ENCODE peak calls at places on chromosomes 7 and 10, in six cellular contexts. J is HCT116, G is H1, N is SK-N-SH, A is GM12878, I is K562. S is an unnamed sample.

GRCh38 chr10:283140-283479 is 147.9 kb downstream of the ZMYND11 start:
- DNase-seq in G (no peak), A (no peak), J (no peak), I (no peak), N (no peak), S (no peak)

GRCh38 chr7:116122972-116123595 is 87.3 kb upstream of the TES start:
- DNase-seq in G (no peak), I (no peak), N (peak), A (no peak), J (peak), S (peak)

GRCh38 chr7:73810991-73811360 is 19.8 kb upstream of the CLDN4 start:
- DNase-seq in J (no peak), I (no peak), G (no peak), A (no peak), N (peak), S (no peak)

GRCh38 chr10:79270471-79271246 is 76.6 kb upstream of the PPIF start:
- DNase-seq in N (peak), G (no peak), I (peak), J (no peak), A (no peak), S (no peak)

GRCh38 chr7:35828817-35829216 is 28.0 kb downstream of the SEPTIN7 start:
- DNase-seq in I (no peak), N (no peak), A (no peak), G (no peak), J (no peak), S (no peak)

GRCh38 chr10:121608669-121609190 is 10.5 kb upstream of the FGFR2 start:
- DNase-seq in I (peak), N (peak), A (no peak), G (no peak), J (peak), S (peak)

GRCh38 chr10:31142026-31142425 is 110.4 kb upstream of the ZNF438 start:
- DNase-seq in G (no peak), J (no peak), N (no peak), I (no peak), A (no peak), S (no peak)

GRCh38 chr7:141369422-141369821 is 181.8 kb upstream of the AGK start:
- DNase-seq in N (no peak), J (no peak), A (no peak), I (no peak), G (no peak), S (no peak)

GRCh38 chr7:111113263-111114017 is 22.5 kb downstream of the LRRN3 start:
- DNase-seq in J (no peak), G (no peak), N (no peak), A (no peak), I (no peak), S (no peak)

GRCh38 chr7:120996333-120996982 is 7.9 kb downstream of the CPED1 start:
- DNase-seq in G (no peak), N (no peak), A (no peak), J (no peak), I (no peak), S (no peak)

GRCh38 chr7:82530361-82530760 is 86.8 kb upstream of the CACNA2D1 start:
- DNase-seq in N (no peak), I (no peak), A (no peak), G (no peak), J (no peak), S (no peak)

GRCh38 chr10:7666253-7667023 is at the start of gene ITIH5:
- DNase-seq in G (no peak), N (peak), I (peak), A (no peak), J (no peak), S (no peak)

GRCh38 chr10:72283131-72283530 is 9.4 kb downstream of the DDIT4 start:
- DNase-seq in I (no peak), J (no peak), N (no peak), A (no peak), G (no peak), S (no peak)

GRCh38 chr7:78777844-78778243 is 675.6 kb downstream of the MAGI2 start:
- DNase-seq in J (no peak), N (no peak), I (no peak), A (no peak), G (no peak), S (no peak)

GRCh38 chr10:660980-661890 is 28.2 kb downstream of the DIP2C start:
- DNase-seq in N (no peak), G (no peak), A (no peak), J (no peak), I (no peak), S (no peak)

GRCh38 chr7:96407427-96407826 is 85.5 kb upstream of the SLC25A13 start:
- DNase-seq in N (no peak), I (no peak), A (no peak), J (no peak), G (no peak), S (no peak)

GRCh38 chr7:155590215-155591023 is 44.1 kb upstream of the CNPY1 start:
- DNase-seq in N (peak), A (no peak), J (no peak), I (peak), G (no peak), S (no peak)

GRCh38 chr10:103620891-103621777 is 127.6 kb downstream of the NEURL1 start:
- DNase-seq in A (no peak), J (no peak), I (no peak), G (no peak), N (no peak), S (no peak)

GRCh38 chr10:11225935-11226334 is 208.3 kb downstream of the CELF2 start:
- DNase-seq in I (peak), N (no peak), G (no peak), J (no peak), A (no peak), S (no peak)

GRCh38 chr10:94623572-94623971 is 60.0 kb upstream of the CYP2C18 start:
- DNase-seq in J (no peak), G (peak), A (no peak), I (no peak), N (no peak), S (no peak)

GRCh38 chr7:128410092-128410665 is 397 bp upstream of the IMPDH1 start:
- DNase-seq in G (no peak), I (peak), A (no peak), N (peak), J (peak), S (peak)

GRCh38 chr7:46109447-46109846 is 188.4 kb upstream of the IGFBP3 start:
- DNase-seq in J (no peak), N (no peak), A (no peak), I (no peak), G (no peak), S (no peak)

GRCh38 chr7:28953628-28954027 is 4.5 kb downstream of the TRIL start:
- DNase-seq in N (peak), G (no peak), J (no peak), A (no peak), I (no peak), S (no peak)

GRCh38 chr7:77753173-77753572 is 45.1 kb downstream of the TMEM60 start:
- DNase-seq in J (no peak), I (no peak), G (no peak), A (no peak), N (no peak), S (no peak)

GRCh38 chr7:98840604-98841508 is 29.0 kb downstream of the TMEM130 start:
- DNase-seq in A (no peak), N (no peak), J (no peak), I (no peak), G (no peak), S (no peak)

DNA sequence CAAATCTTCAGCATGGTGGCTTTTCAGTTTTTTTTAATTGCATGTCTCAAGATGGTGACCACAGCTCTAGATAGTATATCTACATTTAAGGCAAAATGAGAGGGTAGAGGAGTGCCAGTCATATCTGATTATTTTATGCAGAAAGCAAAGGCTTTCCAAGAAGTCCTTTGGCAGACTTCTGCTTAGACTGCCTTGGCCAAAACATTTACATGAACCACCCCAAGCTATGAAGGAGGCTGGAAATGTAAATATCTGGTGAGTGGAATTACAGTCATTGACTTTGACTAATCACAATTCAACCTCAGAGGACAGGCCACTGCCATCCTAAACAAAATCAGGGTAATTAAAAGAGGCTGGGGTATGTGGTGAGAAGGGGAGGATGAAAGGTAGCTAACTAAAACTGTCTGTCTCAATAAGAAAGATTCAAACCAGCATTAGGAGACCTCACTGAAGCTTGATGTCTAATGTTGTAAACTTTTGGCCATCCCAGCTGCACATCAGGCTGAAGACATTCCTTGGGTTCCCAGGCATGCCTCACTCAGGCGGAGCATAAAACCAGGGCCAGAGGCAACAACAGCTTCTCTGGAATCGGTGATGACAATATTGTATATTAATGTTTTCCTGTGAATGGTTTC is 53.4 kb downstream of the PPP1R3C start:
- DNase-seq in A (no peak), G (no peak), N (no peak), J (no peak), I (no peak), S (no peak)
- TF ChIP-seq JUND in A (no peak), G (no peak), N (peak), J (no peak), I (no peak), S (no peak)

GRCh38 chr10:51063166-51063565 is 11.1 kb upstream of the PRKG1 start:
- DNase-seq in G (no peak), J (no peak), N (no peak), I (no peak), A (no peak), S (no peak)
- TF ChIP-seq JUND in G (no peak), J (no peak), N (no peak), I (no peak), A (no peak), S (no peak)

GRCh38 chr7:55548295-55548731 is 24.0 kb downstream of the VOPP1 start:
- DNase-seq in N (no peak), A (no peak), G (no peak), I (no peak), J (no peak), S (no peak)

GRCh38 chr7:55549457-55549856 is 22.8 kb downstream of the VOPP1 start:
- DNase-seq in J (no peak), N (no peak), I (no peak), G (no peak), A (no peak), S (no peak)

GRCh38 chr7:55545496-55545895 is 26.8 kb downstream of the VOPP1 start:
- DNase-seq in G (no peak), J (no peak), N (no peak), I (no peak), A (no peak), S (no peak)

GRCh38 chr7:55550010-55550409 is 22.3 kb downstream of the VOPP1 start:
- DNase-seq in A (no peak), J (peak), G (no peak), I (no peak), N (no peak), S (peak)

GRCh38 chr7:55546826-55547225 is 25.5 kb downstream of the VOPP1 start:
- DNase-seq in J (peak), I (no peak), G (no peak), A (no peak), N (peak), S (peak)
- TF ChIP-seq JUND in J (peak), I (no peak), G (no peak), A (no peak), N (peak), S (no peak)

GRCh38 chr10:47383254-47384147 is 592 bp downstream of the ZNF488 start:
- DNase-seq in I (no peak), N (peak), G (peak), A (no peak), J (no peak), S (no peak)
- TF ChIP-seq JUND in I (no peak), N (no peak), G (no peak), A (no peak), J (no peak), S (no peak)